ENCODE peak calls at places on chromosomes 11 and 22, in four cellular contexts. One of them, this sample, is unnamed.

GRCh38 chr11:111539426-111540113 is 950 bp upstream of the LAYN start:
- DNase-seq in Kasumi-1: no peak
- DNase-seq in HuH-7.5: no peak
- DNase-seq in lower lobe of right lung: no peak
- DNase-seq in this sample: no peak

GRCh38 chr11:45098929-45099328 is 47.5 kb upstream of the PRDM11 start:
- DNase-seq in Kasumi-1: no peak
- DNase-seq in HuH-7.5: no peak
- DNase-seq in lower lobe of right lung: no peak
- DNase-seq in this sample: no peak

GRCh38 chr11:113895367-113896155 is 9.0 kb upstream of the HTR3B start:
- DNase-seq in Kasumi-1: no peak
- DNase-seq in HuH-7.5: no peak
- DNase-seq in lower lobe of right lung: no peak
- DNase-seq in this sample: no peak

GRCh38 chr11:12164061-12165014 is 53.9 kb downstream of the MICAL2 start:
- DNase-seq in Kasumi-1: no peak
- DNase-seq in HuH-7.5: no peak
- DNase-seq in lower lobe of right lung: no peak
- DNase-seq in this sample: no peak

GRCh38 chr11:72297828-72298227 is 53.9 kb upstream of the PHOX2A start:
- DNase-seq in Kasumi-1: no peak
- DNase-seq in HuH-7.5: no peak
- DNase-seq in lower lobe of right lung: no peak
- DNase-seq in this sample: no peak

GRCh38 chr11:107856180-107856980 is 2.2 kb downstream of the SLC35F2 start:
- DNase-seq in Kasumi-1: no peak
- DNase-seq in HuH-7.5: no peak
- DNase-seq in lower lobe of right lung: no peak
- DNase-seq in this sample: no peak

GRCh38 chr11:109000531-109000930 is 335.7 kb downstream of the DDX10 start:
- DNase-seq in Kasumi-1: no peak
- DNase-seq in HuH-7.5: no peak
- DNase-seq in lower lobe of right lung: no peak
- DNase-seq in this sample: no peak

GRCh38 chr11:75400110-75400865 is 970 bp downstream of the RPS3 start:
- DNase-seq in Kasumi-1: peak
- DNase-seq in HuH-7.5: no peak
- DNase-seq in lower lobe of right lung: no peak
- DNase-seq in this sample: no peak

GRCh38 chr22:43079742-43080141 is 9.4 kb downstream of the TTLL1 start:
- DNase-seq in Kasumi-1: no peak
- DNase-seq in HuH-7.5: no peak
- DNase-seq in lower lobe of right lung: no peak
- DNase-seq in this sample: no peak

GRCh38 chr11:12279672-12280108 is 97.7 kb upstream of the PARVA start:
- DNase-seq in Kasumi-1: no peak
- DNase-seq in HuH-7.5: no peak
- DNase-seq in lower lobe of right lung: no peak
- DNase-seq in this sample: no peak

This sample was measured in left lung.